ENCODE peak calls at places on chromosomes 7 and 10, in four cellular contexts. F is NCI-H226; G is GM23248; W is stimulated activated CD4-positive, alpha-beta T cell treated with anti-CD3 and anti-CD28 coated beads, Interleukin-15, amount 100 ng/mL, for 24 hours. O is an unnamed sample.

GRCh38 chr10:126509211-126509610 is 120.9 kb upstream of the ADAM12 start:
- DNase-seq in G (no peak), W (no peak), F (no peak), O (no peak)

GRCh38 chr7:94904982-94905381 is 2.4 kb upstream of the PPP1R9A start:
- DNase-seq in W (no peak), F (no peak), G (no peak), O (no peak)

GRCh38 chr10:46308666-46309450 is 22.1 kb downstream of the ANTXRL start:
- DNase-seq in F (no peak), W (no peak), G (no peak), O (no peak)

GRCh38 chr7:78063758-78064157 is 265.2 kb downstream of the PHTF2 start:
- DNase-seq in F (no peak), W (no peak), G (no peak), O (no peak)

GRCh38 chr10:62805139-62806092 is 896 bp downstream of the ADO start:
- DNase-seq in W (peak), G (peak), F (no peak), O (no peak)

GRCh38 chr10:103666109-103666508 is 172.6 kb downstream of the NEURL1 start:
- DNase-seq in W (peak), G (peak), F (no peak), O (no peak)

GRCh38 chr10:60666221-60666620 is 112.1 kb upstream of the CDK1 start:
- DNase-seq in F (no peak), W (no peak), G (peak), O (no peak)

GRCh38 chr10:42955493-42955889 is 121.4 kb upstream of the RET start:
- DNase-seq in F (no peak), W (no peak), G (no peak), O (peak)

O was measured in osteocyte.